ENCODE peak calls at places on chromosome 4, in ten cellular contexts. Y, L, K, D, S, T, B, W, A and R are unnamed samples.
A peak's percentile ranks its signal among the peaks of the same experiment; 100 is the strongest.

GRCh38 chr4:112910109-112910736 is 139.2 kb upstream of the ANK2 start:
- DNase-seq in Y (no peak), L (peak; percentile 47), K (peak; percentile 33), D (no peak), S (no peak), T (no peak), B (peak; percentile 73), W (no peak), A (peak; percentile 71), R (peak; percentile 89)

GRCh38 chr4:77009511-77010120 is 60.1 kb downstream of the SEPTIN11 start:
- DNase-seq in Y (no peak), L (no peak), K (peak; percentile 27), D (no peak), S (no peak), T (no peak), B (no peak), W (no peak), A (no peak), R (no peak)

GRCh38 chr4:167102475-167102874 is 131.8 kb downstream of the SPOCK3 start:
- DNase-seq in Y (no peak), L (no peak), K (no peak), D (no peak), S (no peak), T (no peak), B (no peak), W (no peak), A (no peak), R (no peak)

GRCh38 chr4:99405433-99406115 is 29.6 kb downstream of the ADH7 start:
- DNase-seq in Y (peak; percentile 69), L (peak; percentile 72), K (peak; percentile 24), D (no peak), S (peak; percentile 82), T (peak; percentile 29), B (peak; percentile 88), W (no peak), A (peak; percentile 92), R (peak; percentile 97)

GRCh38 chr4:186144180-186144579 is 39.7 kb downstream of the FAM149A start:
- DNase-seq in Y (no peak), L (peak; percentile 52), K (peak; percentile 76), D (no peak), S (peak; percentile 34), T (no peak), B (peak; percentile 40), W (no peak), A (peak; percentile 62), R (peak; percentile 48)

GRCh38 chr4:16745009-16745408 is 153.4 kb downstream of the LDB2 start:
- DNase-seq in Y (no peak), L (peak; percentile 24), K (no peak), D (no peak), S (peak; percentile 23), T (no peak), B (peak; percentile 90), W (no peak), A (peak; percentile 87), R (peak; percentile 91)

GRCh38 chr4:113300384-113301011 is 251.0 kb downstream of the ANK2 start:
- DNase-seq in Y (no peak), L (peak; percentile 95), K (no peak), D (no peak), S (no peak), T (peak; percentile 69), B (peak; percentile 96), W (no peak), A (peak; percentile 91), R (peak; percentile 95)

GRCh38 chr4:46390353-46391058 is 578 bp upstream of the GABRA2 start:
- DNase-seq in Y (peak; percentile 41), L (no peak), K (no peak), D (no peak), S (no peak), T (no peak), B (no peak), W (no peak), A (peak; percentile 11), R (no peak)

GRCh38 chr4:56907009-56907408 is 691 bp upstream of the REST start:
- DNase-seq in Y (no peak), L (no peak), K (peak; percentile 22), D (no peak), S (no peak), T (no peak), B (no peak), W (no peak), A (no peak), R (no peak)

GRCh38 chr4:80912350-80912749 is 118.2 kb upstream of the BMP3 start:
- DNase-seq in Y (peak; percentile 23), L (no peak), K (no peak), D (no peak), S (no peak), T (no peak), B (no peak), W (no peak), A (no peak), R (no peak)

GRCh38 chr4:146930673-146931072 is 15.0 kb downstream of the TTC29 start:
- DNase-seq in Y (no peak), L (no peak), K (no peak), D (no peak), S (no peak), T (no peak), B (no peak), W (no peak), A (no peak), R (no peak)

GRCh38 chr4:956531-957230 is 16.7 kb downstream of the DGKQ start:
- DNase-seq in Y (peak; percentile 49), L (no peak), K (no peak), D (no peak), S (no peak), T (no peak), B (no peak), W (no peak), A (no peak), R (no peak)

GRCh38 chr4:128291096-128291495 is 3.5 kb upstream of the PGRMC2 start:
- DNase-seq in Y (no peak), L (no peak), K (no peak), D (no peak), S (no peak), T (no peak), B (no peak), W (no peak), A (no peak), R (no peak)

GRCh38 chr4:17092990-17093880 is 194.8 kb upstream of the LDB2 start:
- DNase-seq in Y (no peak), L (no peak), K (no peak), D (no peak), S (no peak), T (no peak), B (no peak), W (no peak), A (no peak), R (no peak)

GRCh38 chr4:57205580-57205979 is 95.4 kb upstream of the IGFBP7 start:
- DNase-seq in Y (no peak), L (no peak), K (no peak), D (no peak), S (no peak), T (no peak), B (no peak), W (no peak), A (no peak), R (no peak)

GRCh38 chr4:122313001-122313400 is 65.8 kb upstream of the ADAD1 start:
- DNase-seq in Y (no peak), L (no peak), K (no peak), D (no peak), S (no peak), T (no peak), B (peak; percentile 14), W (no peak), A (no peak), R (peak; percentile 23)

GRCh38 chr4:123936615-123937014 is 540.0 kb downstream of the SPRY1 start:
- DNase-seq in Y (no peak), L (no peak), K (no peak), D (no peak), S (no peak), T (no peak), B (no peak), W (no peak), A (no peak), R (no peak)

GRCh38 chr4:107988763-107989035 is 990 bp upstream of the HADH start:
- DNase-seq in Y (no peak), L (no peak), K (no peak), D (no peak), S (no peak), T (no peak), B (no peak), W (no peak), A (no peak), R (no peak)
- H3K4me3 ChIP-seq in Y (peak overlapping the region; percentile 86), L (no peak overlapping the region), K (no peak overlapping the region), D (peak overlapping the region; percentile 84), S (peak overlapping the region; percentile 97), T (no peak overlapping the region), B (no peak overlapping the region), W (peak overlapping the region; percentile 90), A (no peak overlapping the region), R (no peak overlapping the region)

GRCh38 chr4:4430492-4431195 is 43.7 kb downstream of the NSG1 start:
- DNase-seq in Y (no peak), L (peak; percentile 89), K (peak; percentile 77), D (no peak), S (peak; percentile 77), T (peak; percentile 44), B (peak; percentile 90), W (no peak), A (peak; percentile 79), R (peak; percentile 78)
- TF ChIP-seq CTCF in Y (no peak), L (peak; percentile 93), K (peak; percentile 79), D (peak; percentile 41), S (no peak), T (peak; percentile 87), B (peak; percentile 90), W (no peak), A (peak; percentile 87), R (peak; percentile 74)

GRCh38 chr4:108556588-108557200 is 63.7 kb upstream of the RPL34 start:
- DNase-seq in Y (no peak), L (no peak), K (no peak), D (no peak), S (no peak), T (no peak), B (no peak), W (no peak), A (no peak), R (no peak)

GRCh38 chr4:108559067-108559793 is 61.1 kb upstream of the RPL34 start:
- DNase-seq in Y (no peak), L (no peak), K (no peak), D (no peak), S (no peak), T (no peak), B (no peak), W (no peak), A (peak; percentile 16), R (peak; percentile 23)

GRCh38 chr4:108561086-108561485 is 59.3 kb upstream of the RPL34 start:
- DNase-seq in Y (no peak), L (no peak), K (no peak), D (no peak), S (no peak), T (no peak), B (no peak), W (no peak), A (peak; percentile 11), R (no peak)

GRCh38 chr4:108559911-108560310 is 60.5 kb upstream of the RPL34 start:
- DNase-seq in Y (no peak), L (no peak), K (no peak), D (no peak), S (no peak), T (no peak), B (no peak), W (no peak), A (no peak), R (no peak)

GRCh38 chr4:108560624-108561023 is 59.8 kb upstream of the RPL34 start:
- DNase-seq in Y (no peak), L (peak; percentile 49), K (no peak), D (no peak), S (no peak), T (no peak), B (peak; percentile 31), W (no peak), A (peak; percentile 18), R (peak; percentile 15)
- H3K4me3 ChIP-seq in Y (no peak overlapping the region), L (no peak overlapping the region), K (peak overlapping the region; percentile 13), D (no peak overlapping the region), S (no peak overlapping the region), T (no peak overlapping the region), B (no peak overlapping the region), W (no peak overlapping the region), A (no peak overlapping the region), R (no peak overlapping the region)

GRCh38 chr4:66376921-66377320 is 706.6 kb upstream of the EPHA5 start:
- DNase-seq in Y (no peak), L (peak; percentile 3), K (no peak), D (no peak), S (no peak), T (no peak), B (no peak), W (no peak), A (peak; percentile 39), R (peak; percentile 38)
- TF ChIP-seq CTCF in Y (no peak), L (no peak), K (no peak), D (no peak), S (no peak), T (no peak), B (no peak), W (no peak), A (no peak), R (no peak)